ENCODE peak calls at places on chromosomes 1 and 21, in eight cellular contexts. R, T, N, A, F, K, Q and P are unnamed samples.
A peak's percentile ranks its signal among the peaks of the same experiment; 100 is the strongest.

GRCh38 chr1:246503341-246503740 is 3.7 kb downstream of the SMYD3 start:
- DNase-seq in F (no peak), Q (no peak), T (no peak), N (no peak), K (no peak), A (no peak), R (no peak), P (no peak)

GRCh38 chr1:20574686-20575543 is 14.0 kb upstream of the CDA start:
- DNase-seq in Q (peak; percentile 99), F (peak; percentile 93), A (peak; percentile 90), N (peak; percentile 91), T (peak; percentile 29), R (peak; percentile 88), K (peak; percentile 89), P (peak; percentile 73)

GRCh38 chr1:74053407-74053806 is 144.6 kb downstream of the LRRIQ3 start:
- DNase-seq in Q (no peak), N (no peak), K (no peak), F (no peak), T (no peak), R (no peak), A (no peak), P (no peak)

GRCh38 chr1:245220381-245220985 is 65.7 kb downstream of the KIF26B start:
- DNase-seq in K (no peak), A (no peak), R (no peak), F (no peak), Q (no peak), T (no peak), N (no peak), P (no peak)

GRCh38 chr1:239719642-239720258 is 333.4 kb downstream of the CHRM3 start:
- DNase-seq in K (no peak), N (no peak), T (peak; percentile 61), A (no peak), F (no peak), Q (no peak), R (no peak), P (peak; percentile 88)

GRCh38 chr1:18009061-18009728 is 98.4 kb upstream of the IGSF21 start:
- DNase-seq in K (no peak), A (no peak), R (no peak), T (no peak), N (no peak), F (no peak), Q (peak; percentile 89), P (no peak)

GRCh38 chr21:43345746-43346409 is 81.1 kb downstream of the SIK1 start:
- DNase-seq in Q (no peak), T (no peak), F (peak; percentile 33), R (no peak), K (no peak), N (no peak), A (no peak), P (no peak)

GRCh38 chr21:46667191-46667734 is 31.8 kb downstream of the PRMT2 start:
- DNase-seq in N (no peak), T (no peak), K (no peak), R (no peak), A (no peak), Q (peak; percentile 76), F (no peak), P (no peak)

GRCh38 chr1:29800120-29800519 is 563.8 kb downstream of the PTPRU start:
- DNase-seq in N (no peak), R (no peak), K (no peak), A (peak; percentile 43), T (no peak), Q (no peak), F (no peak), P (no peak)

GRCh38 chr1:243496173-243496553 is 240.3 kb downstream of the SDCCAG8 start:
- DNase-seq in K (no peak), R (peak; percentile 54), T (no peak), Q (no peak), A (no peak), N (peak; percentile 50), F (peak; percentile 82), P (no peak)

GRCh38 chr1:62437273-62437945 is 560 bp downstream of the USP1 start:
- DNase-seq in R (no peak), Q (no peak), K (peak; percentile 83), F (no peak), A (no peak), T (peak; percentile 46), N (no peak), P (peak; percentile 45)

GRCh38 chr21:35559881-35560280 is 500.4 kb downstream of the SETD4 start:
- DNase-seq in Q (no peak), T (no peak), A (no peak), R (no peak), K (no peak), F (no peak), N (no peak), P (no peak)

GRCh38 chr1:235657747-235658526 is 8.4 kb upstream of the GNG4 start:
- DNase-seq in R (no peak), A (no peak), Q (no peak), T (no peak), F (no peak), N (no peak), K (no peak), P (no peak)

GRCh38 chr1:174769961-174770549 is 229.7 kb upstream of the CACYBP start:
- DNase-seq in F (no peak), Q (no peak), T (peak; percentile 41), A (no peak), N (no peak), R (no peak), K (no peak), P (no peak)

GRCh38 chr1:238811211-238811610 is 575.2 kb upstream of the CHRM3 start:
- DNase-seq in A (no peak), F (no peak), Q (no peak), N (no peak), R (no peak), K (no peak), T (no peak), P (no peak)

GRCh38 chr1:41840592-41841246 is 78.0 kb downstream of the HIVEP3 start:
- DNase-seq in R (peak; percentile 42), N (peak; percentile 63), A (no peak), Q (no peak), F (peak; percentile 64), K (no peak), T (peak; percentile 2), P (no peak)

GRCh38 chr1:34780528-34780927 is 486 bp upstream of the GJB3 start:
- DNase-seq in T (no peak), Q (peak; percentile 28), A (no peak), R (no peak), N (no peak), F (no peak), K (no peak), P (no peak)

GRCh38 chr21:28952686-28953085 is 40.0 kb downstream of the LTN1 start:
- DNase-seq in Q (no peak), R (no peak), T (no peak), N (no peak), K (no peak), A (no peak), F (no peak), P (peak; percentile 59)

DNA sequence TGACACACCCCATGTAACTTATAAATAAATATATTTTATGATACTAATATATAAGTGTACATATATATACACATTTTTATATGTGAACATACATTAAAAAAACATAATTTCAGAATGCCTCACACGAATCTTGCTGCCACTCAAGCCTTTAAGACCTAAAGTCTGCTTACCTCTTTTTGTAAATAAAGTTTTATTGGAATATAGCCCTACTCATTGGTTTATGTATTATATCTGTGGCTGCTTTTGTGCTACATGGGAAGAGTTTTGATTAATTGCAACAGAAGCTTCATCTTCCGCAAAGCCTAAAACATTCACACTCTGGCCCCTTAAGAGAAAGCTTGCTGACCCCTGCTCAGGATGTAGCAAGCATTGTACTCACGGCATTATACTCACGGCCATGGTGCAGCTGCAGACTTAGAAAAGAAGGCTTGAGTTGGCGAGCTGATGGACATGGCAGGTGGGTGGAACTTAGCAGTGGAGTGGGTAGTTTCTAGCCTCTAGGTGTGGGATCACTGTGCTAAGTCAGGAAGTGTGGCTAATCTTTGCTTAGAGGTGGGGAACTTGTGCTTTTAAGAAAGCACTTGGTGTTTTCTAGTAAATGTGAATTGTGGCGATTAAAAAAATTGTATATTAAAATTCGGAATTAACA is 80.8 kb downstream of the DYRK1A start:
- DNase-seq in Q (no peak), F (no peak), R (no peak), A (no peak), N (no peak), K (no peak), T (no peak), P (no peak)
- H3K4me1 ChIP-seq in Q (peaks cover 10% of the 10 kb centered on the region), F (peaks cover 17% of the 10 kb centered on the region), R (peaks cover 82% of the 10 kb centered on the region), A (no peaks in the 10 kb centered on the region), N (peaks cover 85% of the 10 kb centered on the region), K (no peaks in the 10 kb centered on the region), T (peaks cover 81% of the 10 kb centered on the region), P (peaks cover 45% of the 10 kb centered on the region)

GRCh38 chr1:36380003-36380631 is 5.6 kb downstream of the STK40 start:
- DNase-seq in F (peak; percentile 12), N (no peak), K (no peak), A (no peak), R (no peak), Q (no peak), T (no peak), P (no peak)
- H3K27ac ChIP-seq in F (peak overlapping the region; percentile 16), N (no peak overlapping the region), K (no peak overlapping the region), A (peak overlapping the region; percentile 7), R (no peak overlapping the region), Q (no peak overlapping the region), T (no peak overlapping the region), P (peak overlapping the region; percentile 34)

GRCh38 chr1:46342084-46342656 is 1.6 kb downstream of the NSUN4 start:
- DNase-seq in T (peak; percentile 4), K (no peak), A (no peak), R (no peak), N (no peak), Q (peak; percentile 67), F (no peak), P (peak; percentile 13)
- H3K4me3 ChIP-seq in T (peak overlapping the region; percentile 8), K (no peak overlapping the region), A (no peak overlapping the region), R (no peak overlapping the region), N (no peak overlapping the region), Q (no peak overlapping the region), F (no peak overlapping the region), P (no peak overlapping the region)

DNA sequence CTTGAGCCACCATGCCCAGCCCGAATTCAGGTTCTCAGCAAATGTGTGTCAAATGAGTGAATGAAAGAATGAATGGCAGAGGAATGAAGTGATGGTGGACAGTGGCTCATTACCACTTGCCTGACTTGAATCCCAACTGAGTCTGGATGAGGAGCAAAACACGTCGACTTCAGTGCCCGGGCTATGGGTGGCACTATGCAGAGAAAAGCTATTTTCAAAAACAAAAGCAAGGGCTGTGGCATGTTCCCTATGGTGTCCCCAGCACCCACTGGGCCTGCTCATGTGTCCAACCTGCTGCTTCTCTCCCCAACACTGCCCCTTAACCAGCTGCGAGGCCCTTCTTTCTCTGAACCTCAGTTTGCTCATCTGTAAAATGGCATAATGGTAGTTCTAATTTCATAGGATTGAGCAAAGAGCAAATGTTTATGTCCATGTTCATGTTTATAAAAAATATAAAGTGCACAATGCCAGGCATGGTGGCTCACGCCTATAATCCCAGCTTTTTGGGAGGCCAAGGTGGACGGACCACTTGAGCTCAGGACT is 4.3 kb upstream of the MAD2L2 start:
- DNase-seq in Q (no peak), R (no peak), T (no peak), N (no peak), A (no peak), K (no peak), F (no peak), P (no peak)
- H3K4me1 ChIP-seq in Q (no peaks in the 10 kb centered on the region), R (peaks cover 12% of the 10 kb centered on the region), T (peaks cover 9% of the 10 kb centered on the region), N (peaks cover 11% of the 10 kb centered on the region), A (no peaks in the 10 kb centered on the region), K (no peaks in the 10 kb centered on the region), F (peaks cover 1% of the 10 kb centered on the region), P (peaks cover 13% of the 10 kb centered on the region)

DNA sequence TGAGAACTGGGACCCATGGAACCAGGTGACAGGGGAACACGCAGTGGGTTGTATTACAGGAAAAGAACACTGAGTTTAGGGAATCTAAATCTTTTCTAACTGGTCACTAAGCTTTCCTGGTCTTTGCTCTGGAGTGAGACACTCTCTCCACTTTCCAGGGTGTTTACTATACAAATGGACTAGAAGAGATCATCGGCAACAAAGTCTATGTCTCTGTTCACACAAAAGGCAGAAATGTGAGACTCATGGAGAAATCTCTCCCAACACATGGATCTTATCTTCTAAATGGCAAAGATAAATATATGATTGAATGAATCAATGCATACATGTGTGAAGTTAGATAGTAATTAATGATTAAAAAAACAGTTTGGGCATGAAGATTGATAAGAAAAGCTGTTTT is 101.6 kb upstream of the DPT start:
- DNase-seq in Q (no peak), K (no peak), R (no peak), F (no peak), T (no peak), A (no peak), N (no peak), P (no peak)
- H3K27ac ChIP-seq in Q (no peak overlapping the region), K (no peak overlapping the region), R (no peak overlapping the region), F (no peak overlapping the region), T (no peak overlapping the region), A (no peak overlapping the region), N (no peak overlapping the region), P (no peak overlapping the region)